ENCODE peak calls at places on chromosomes 3 and 15, in five cellular contexts. D is CD8-positive, alpha-beta memory T cell; B is HS-5; M is H9; I is activated CD4-positive, alpha-beta T cell treated with anti-CD3 and anti-CD28 coated beads for 24 hours. R is an unnamed sample.

GRCh38 chr3:35936571-35936970 is 297.2 kb downstream of the ARPP21 start:
- DNase-seq in I (no peak), B (no peak), M (no peak), D (no peak), R (no peak)

GRCh38 chr3:124850633-124851032 is 36.5 kb downstream of the ITGB5 start:
- DNase-seq in D (no peak), M (no peak), I (no peak), B (no peak), R (no peak)

GRCh38 chr15:78075490-78076230 is 1.9 kb downstream of the TBC1D2B start:
- DNase-seq in B (peak), I (no peak), M (peak), D (no peak), R (peak)

GRCh38 chr3:9280477-9281219 is 31.2 kb upstream of the SRGAP3 start:
- DNase-seq in M (no peak), I (no peak), B (no peak), D (no peak), R (no peak)

GRCh38 chr3:26307805-26308204 is 314.8 kb upstream of the LRRC3B start:
- DNase-seq in D (no peak), I (no peak), B (no peak), M (no peak), R (no peak)

GRCh38 chr15:26561130-26561529 is 211.7 kb downstream of the GABRB3 start:
- DNase-seq in D (no peak), M (no peak), B (no peak), I (no peak), R (no peak)

GRCh38 chr15:89332446-89332845 is 2.2 kb downstream of the POLG start:
- DNase-seq in D (no peak), M (peak), B (no peak), I (no peak), R (no peak)

GRCh38 chr3:71444028-71444860 is 139.3 kb downstream of the FOXP1 start:
- DNase-seq in M (no peak), D (peak), I (no peak), B (peak), R (no peak)

GRCh38 chr3:27613846-27614500 is 108.2 kb downstream of the EOMES start:
- DNase-seq in M (no peak), I (no peak), D (no peak), B (no peak), R (no peak)

GRCh38 chr15:97955040-97955439 is 5.5 kb upstream of the ARRDC4 start:
- DNase-seq in D (no peak), M (no peak), B (no peak), I (no peak), R (no peak)

R was measured in SW480.